ENCODE peak calls at places on chromosomes 1 and 21, in seven cellular contexts. O is GM12891; P is testis; A is stimulated activated CD8-positive, alpha-beta memory T cell treated with anti-CD3 and anti-CD28 coated beads, Interleukin-15, amount 100 ng/mL, for 24 hours; W is EH; G is cardiac muscle cell; D is AG09309. M is an unnamed sample.

GRCh38 chr1:173224280-173224886 is 17.3 kb upstream of the TNFSF4 start:
- DNase-seq in O (no peak), P (no peak), A (no peak), W (peak), G (no peak), D (no peak), M (no peak)

GRCh38 chr1:192573499-192573898 is 2.1 kb upstream of the RGS1 start:
- DNase-seq in O (no peak), P (no peak), A (no peak), W (peak), G (no peak), D (no peak), M (no peak)

GRCh38 chr1:245598524-245599310 is 443.9 kb downstream of the KIF26B start:
- DNase-seq in O (no peak), P (no peak), A (no peak), W (peak), G (peak), D (no peak), M (no peak)

GRCh38 chr1:75616436-75617433 is 5.8 kb upstream of the SLC44A5 start:
- DNase-seq in O (no peak), P (peak), A (no peak), W (peak), G (peak), D (no peak), M (no peak)

GRCh38 chr1:244628719-244629299 is 24.1 kb upstream of the DESI2 start:
- DNase-seq in O (no peak), P (no peak), A (no peak), W (peak), G (peak), D (no peak), M (no peak)

GRCh38 chr1:43265431-43265830 is 4.4 kb upstream of the TMEM125 start:
- DNase-seq in O (no peak), P (no peak), A (no peak), W (no peak), G (no peak), D (no peak), M (no peak)

GRCh38 chr1:75079535-75080290 is 54.5 kb upstream of the LHX8 start:
- DNase-seq in O (no peak), P (no peak), A (no peak), W (peak), G (peak), D (no peak), M (no peak)

GRCh38 chr1:115828101-115829022 is 12.6 kb downstream of the NHLH2 start:
- DNase-seq in O (no peak), P (peak), A (no peak), W (peak), G (peak), D (no peak), M (no peak)

GRCh38 chr1:162612606-162613400 is 19.5 kb upstream of the DDR2 start:
- DNase-seq in O (no peak), P (no peak), A (no peak), W (peak), G (no peak), D (peak), M (no peak)

GRCh38 chr1:30518186-30518585 is 205.2 kb downstream of the MATN1 start:
- DNase-seq in O (no peak), P (no peak), A (no peak), W (no peak), G (no peak), D (no peak), M (no peak)

GRCh38 chr1:6183520-6183989 is 3.4 kb upstream of the CHD5 start:
- DNase-seq in O (no peak), P (no peak), A (no peak), W (peak), G (no peak), D (no peak), M (no peak)

GRCh38 chr1:117059334-117059677 is 820 bp upstream of the TTF2 start:
- DNase-seq in O (no peak), P (peak), A (peak), W (no peak), G (no peak), D (no peak), M (no peak)

GRCh38 chr1:210328746-210329488 is at the start of gene HHAT:
- DNase-seq in O (peak), P (peak), A (peak), W (peak), G (peak), D (peak), M (no peak)

GRCh38 chr1:85656948-85657347 is 51.3 kb downstream of the ZNHIT6 start:
- DNase-seq in O (no peak), P (no peak), A (no peak), W (no peak), G (no peak), D (no peak), M (no peak)

GRCh38 chr1:24704411-24705259 is 40.6 kb upstream of the CLIC4 start:
- DNase-seq in O (no peak), P (no peak), A (no peak), W (peak), G (no peak), D (no peak), M (no peak)

GRCh38 chr1:39833616-39834015 is 45.0 kb upstream of the BMP8B start:
- DNase-seq in O (no peak), P (no peak), A (no peak), W (no peak), G (no peak), D (no peak), M (no peak)

GRCh38 chr1:35835398-35835797 is 27.6 kb downstream of the AGO4 start:
- DNase-seq in O (no peak), P (no peak), A (no peak), W (no peak), G (no peak), D (no peak), M (no peak)

GRCh38 chr1:209800984-209801834 is 4.7 kb downstream of the IRF6 start:
- DNase-seq in O (no peak), P (peak), A (no peak), W (peak), G (no peak), D (no peak), M (peak)

GRCh38 chr1:14334336-14335176 is 263.9 kb upstream of the KAZN start:
- DNase-seq in O (no peak), P (no peak), A (no peak), W (no peak), G (no peak), D (no peak), M (no peak)

GRCh38 chr1:165172666-165173065 is 183.8 kb downstream of the LMX1A start:
- DNase-seq in O (no peak), P (no peak), A (no peak), W (no peak), G (no peak), D (no peak), M (no peak)

GRCh38 chr21:44407493-44407892 is 47.8 kb upstream of the LRRC3 start:
- DNase-seq in O (no peak), P (no peak), A (no peak), W (no peak), G (no peak), D (no peak), M (no peak)

GRCh38 chr21:45590726-45591618 is 48.7 kb upstream of the SLC19A1 start:
- DNase-seq in O (peak), P (no peak), A (peak), W (no peak), G (no peak), D (no peak), M (no peak)

GRCh38 chr1:244264163-244264562 is 187.5 kb downstream of the ADSS2 start:
- DNase-seq in O (no peak), P (no peak), A (no peak), W (no peak), G (no peak), D (no peak), M (no peak)

GRCh38 chr1:68158837-68159236 is 73.5 kb downstream of the WLS start:
- DNase-seq in O (no peak), P (no peak), A (no peak), W (no peak), G (no peak), D (no peak), M (no peak)

GRCh38 chr1:203147376-203147775 is 19.9 kb downstream of the ADORA1 start:
- DNase-seq in O (no peak), P (no peak), A (no peak), W (no peak), G (no peak), D (no peak), M (no peak)

GRCh38 chr1:97668945-97669344 is 251.9 kb downstream of the DPYD start:
- DNase-seq in O (no peak), P (no peak), A (no peak), W (peak), G (no peak), D (peak), M (no peak)

GRCh38 chr1:63486679-63487078 is 36.3 kb downstream of the ITGB3BP start:
- DNase-seq in O (no peak), P (no peak), A (no peak), W (no peak), G (no peak), D (no peak), M (no peak)

GRCh38 chr1:145706282-145706681 is 886 bp downstream of the PDZK1 start:
- DNase-seq in O (no peak), P (no peak), A (no peak), W (peak), G (no peak), D (no peak), M (no peak)

GRCh38 chr1:244955661-244956060 is 91.3 kb upstream of the HNRNPU start:
- DNase-seq in O (no peak), P (no peak), A (no peak), W (no peak), G (no peak), D (no peak), M (no peak)

GRCh38 chr1:184624051-184624450 is 130.6 kb downstream of the EDEM3 start:
- DNase-seq in O (no peak), P (no peak), A (no peak), W (peak), G (no peak), D (no peak), M (no peak)

GRCh38 chr21:44836666-44837471 is 19.0 kb upstream of the SUMO3 start:
- DNase-seq in O (no peak), P (peak), A (no peak), W (peak), G (peak), D (no peak), M (no peak)

GRCh38 chr1:94739521-94740061 is 80.6 kb upstream of the SLC44A3 start:
- DNase-seq in O (no peak), P (no peak), A (no peak), W (peak), G (no peak), D (peak), M (no peak)

GRCh38 chr1:186958520-186958919 is 129.8 kb downstream of the PLA2G4A start:
- DNase-seq in O (no peak), P (no peak), A (no peak), W (peak), G (no peak), D (no peak), M (no peak)

GRCh38 chr1:200916681-200917080 is 22.0 kb downstream of the INAVA start:
- DNase-seq in O (no peak), P (no peak), A (no peak), W (no peak), G (no peak), D (no peak), M (no peak)

GRCh38 chr21:44846485-44847260 is 26.8 kb downstream of the PTTG1IP start:
- DNase-seq in O (no peak), P (peak), A (no peak), W (peak), G (no peak), D (no peak), M (no peak)

GRCh38 chr1:214494706-214495105 is 56.7 kb downstream of the PTPN14 start:
- DNase-seq in O (no peak), P (no peak), A (no peak), W (peak), G (no peak), D (no peak), M (no peak)

GRCh38 chr21:44368711-44369446 is 15.5 kb downstream of the TRPM2 start:
- DNase-seq in O (no peak), P (peak), A (no peak), W (no peak), G (no peak), D (no peak), M (no peak)

M was measured in cerebellar nuclear complex.